ENCODE peak calls at places on chromosome X, in eight cellular contexts. L is pancreas, K is Karpas-422, A is BE2C, B is tibial artery, O is astrocyte, H is endothelial cell of umbilical vein, X is mesendoderm. V is an unnamed sample. For H3K4me1, the result is how much of the 10 kb centered on the place peaks cover.

GRCh38 chrX:68685722-68686683 is 38.5 kb downstream of the STARD8 start:
- DNase-seq in L (peak), K (no peak), A (peak), B (no peak), O (peak), H (peak), X (peak), V (no peak)

GRCh38 chrX:148555101-148555500 is 54.7 kb downstream of the AFF2 start:
- DNase-seq in L (no peak), K (no peak), A (no peak), B (no peak), O (no peak), H (no peak), X (no peak), V (no peak)

GRCh38 chrX:40081679-40082068 is 16.1 kb downstream of the BCOR start:
- DNase-seq in L (no peak), K (no peak), A (no peak), B (no peak), O (no peak), H (no peak), X (no peak), V (no peak)

GRCh38 chrX:48971325-48972213 is at the start of gene KCND1:
- DNase-seq in L (no peak), K (no peak), A (peak), B (no peak), O (peak), H (peak), X (peak), V (peak)

GRCh38 chrX:103442536-103442901 is 66.2 kb downstream of the BEX3 start:
- DNase-seq in L (no peak), K (no peak), A (no peak), B (no peak), O (peak), H (peak), X (no peak), V (no peak)

GRCh38 chrX:103362504-103362903 is 6.2 kb downstream of the TCEAL9 start:
- DNase-seq in L (no peak), K (no peak), A (no peak), B (no peak), O (peak), H (peak), X (peak), V (no peak)

GRCh38 chrX:152405561-152405960 is 45.6 kb downstream of the GABRA3 start:
- DNase-seq in L (no peak), K (no peak), A (no peak), B (no peak), O (peak), H (no peak), X (peak), V (no peak)

GRCh38 chrX:85930099-85930498 is 117.3 kb downstream of the CHM start:
- DNase-seq in L (no peak), K (no peak), A (no peak), B (no peak), O (no peak), H (no peak), X (peak), V (no peak)

GRCh38 chrX:1307626-1308340 is 28.8 kb upstream of the IL3RA start:
- DNase-seq in L (no peak), K (no peak), A (no peak), B (no peak), O (no peak), H (no peak), X (no peak), V (no peak)

GRCh38 chrX:154098551-154098950 is 1.0 kb upstream of the MECP2 start:
- DNase-seq in L (no peak), K (no peak), A (no peak), B (no peak), O (no peak), H (no peak), X (no peak), V (no peak)

GRCh38 chrX:135384161-135384836 is 37.4 kb upstream of the SMIM10L2A start:
- DNase-seq in L (no peak), K (no peak), A (no peak), B (no peak), O (no peak), H (no peak), X (peak), V (no peak)

GRCh38 chrX:12372111-12372510 is 233.8 kb downstream of the FRMPD4 start:
- DNase-seq in L (no peak), K (no peak), A (no peak), B (no peak), O (peak), H (no peak), X (peak), V (no peak)

GRCh38 chrX:103254171-103254824 is 657 bp downstream of the TCEAL8 start:
- DNase-seq in L (peak), K (peak), A (peak), B (peak), O (peak), H (peak), X (peak), V (peak)

GRCh38 chrX:46317158-46317557 is 228.1 kb downstream of the ZNF674 start:
- DNase-seq in L (no peak), K (no peak), A (no peak), B (no peak), O (no peak), H (peak), X (peak), V (no peak)

GRCh38 chrX:148567229-148567628 is 66.8 kb downstream of the AFF2 start:
- DNase-seq in L (no peak), K (no peak), A (no peak), B (no peak), O (peak), H (no peak), X (peak), V (no peak)

GRCh38 chrX:74246524-74246923 is 57.5 kb upstream of the ZCCHC13 start:
- DNase-seq in L (no peak), K (no peak), A (no peak), B (no peak), O (no peak), H (no peak), X (no peak), V (no peak)

GRCh38 chrX:49111846-49112245 is 11.7 kb downstream of the GPKOW start:
- DNase-seq in L (no peak), K (no peak), A (no peak), B (no peak), O (no peak), H (no peak), X (no peak), V (no peak)

GRCh38 chrX:28591542-28591941 is 4.3 kb downstream of the IL1RAPL1 start:
- DNase-seq in L (no peak), K (no peak), A (no peak), B (no peak), O (no peak), H (peak), X (no peak), V (no peak)

GRCh38 chrX:155148724-155149537 is 67.3 kb upstream of the VBP1 start:
- DNase-seq in L (no peak), K (peak), A (no peak), B (no peak), O (no peak), H (peak), X (peak), V (peak)

GRCh38 chrX:152905081-152905420 is 7.2 kb downstream of the ZNF185 start:
- DNase-seq in L (peak), K (no peak), A (peak), B (no peak), O (no peak), H (no peak), X (no peak), V (no peak)

GRCh38 chrX:118228456-118228855 is 111.8 kb upstream of the KLHL13 start:
- DNase-seq in L (no peak), K (no peak), A (no peak), B (no peak), O (no peak), H (peak), X (no peak), V (no peak)

GRCh38 chrX:150544835-150545790 is 23.3 kb upstream of the MTM1 start:
- DNase-seq in L (no peak), K (no peak), A (no peak), B (no peak), O (no peak), H (peak), X (no peak), V (no peak)

GRCh38 chrX:143635915-143636314 is at the start of gene SLITRK4:
- DNase-seq in L (no peak), K (no peak), A (no peak), B (no peak), O (no peak), H (no peak), X (peak), V (no peak)

GRCh38 chrX:100410083-100410590 is at the start of gene PCDH19:
- DNase-seq in L (peak), K (no peak), A (peak), B (no peak), O (peak), H (peak), X (peak), V (peak)

GRCh38 chrX:35682481-35682880 is 115.7 kb upstream of the MAGEB16 start:
- DNase-seq in L (no peak), K (no peak), A (no peak), B (no peak), O (no peak), H (no peak), X (no peak), V (no peak)

GRCh38 chrX:135543924-135544323 is 23.5 kb downstream of the INTS6L start:
- DNase-seq in L (no peak), K (peak), A (no peak), B (no peak), O (no peak), H (no peak), X (peak), V (peak)

GRCh38 chrX:150984164-150984824 is 1.2 kb downstream of the HMGB3 start:
- DNase-seq in L (no peak), K (no peak), A (peak), B (no peak), O (no peak), H (no peak), X (no peak), V (no peak)

GRCh38 chrX:74492720-74493201 is 71.5 kb downstream of the SLC16A2 start:
- DNase-seq in L (no peak), K (peak), A (peak), B (no peak), O (no peak), H (no peak), X (peak), V (no peak)

GRCh38 chrX:13598877-13599276 is 29.5 kb downstream of the EGFL6 start:
- DNase-seq in L (no peak), K (peak), A (no peak), B (no peak), O (no peak), H (peak), X (peak), V (no peak)

GRCh38 chrX:78650906-78651437 is 8.2 kb downstream of the RTL3 start:
- DNase-seq in L (no peak), K (no peak), A (no peak), B (no peak), O (peak), H (no peak), X (no peak), V (no peak)

GRCh38 chrX:34764842-34765241 is 107.8 kb upstream of the TMEM47 start:
- DNase-seq in L (no peak), K (no peak), A (no peak), B (no peak), O (no peak), H (no peak), X (peak), V (no peak)

GRCh38 chrX:120308959-120309872 is 2.0 kb downstream of the TMEM255A start:
- DNase-seq in L (peak), K (no peak), A (peak), B (peak), O (peak), H (peak), X (peak), V (peak)

GRCh38 chrX:147912093-147912801 is 528 bp downstream of the FMR1 start:
- DNase-seq in L (peak), K (peak), A (peak), B (peak), O (peak), H (peak), X (peak), V (peak)

DNA sequence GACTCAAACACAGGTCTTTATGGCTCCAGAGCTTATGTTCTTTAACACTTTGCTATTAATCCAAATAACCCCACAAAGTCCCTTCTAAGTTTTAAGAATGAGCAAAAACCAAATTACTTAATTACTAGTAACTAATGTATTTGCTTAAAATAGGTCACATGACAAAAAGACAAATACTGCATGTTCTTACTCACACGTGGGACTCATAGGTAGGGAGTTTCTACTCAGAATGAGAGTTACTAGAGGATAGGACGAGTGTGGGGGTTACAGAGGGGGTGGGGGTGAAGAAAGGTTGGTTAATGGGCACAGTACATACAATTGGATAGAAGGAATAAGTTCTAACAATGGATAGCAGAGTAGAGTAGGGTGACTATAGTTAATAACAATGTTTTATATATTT is 5.8 kb downstream of the RPS6KA3 start:
- DNase-seq in L (no peak), K (peak), A (no peak), B (no peak), O (no peak), H (no peak), X (no peak), V (no peak)
- H3K4me1 ChIP-seq in L (under half), K (under half), A (under half), B (under half), O (under half), H (under half), X (under half), V (under half)

GRCh38 chrX:37846141-37846540 is 1.2 kb downstream of the DYNLT3 start:
- DNase-seq in L (no peak), K (no peak), A (no peak), B (no peak), O (peak), H (peak), X (no peak), V (no peak)
- H3K4me3 ChIP-seq in L (no peak), K (peak), A (no peak), B (peak), O (peak), H (no peak), X (no peak), V (no peak)

DNA sequence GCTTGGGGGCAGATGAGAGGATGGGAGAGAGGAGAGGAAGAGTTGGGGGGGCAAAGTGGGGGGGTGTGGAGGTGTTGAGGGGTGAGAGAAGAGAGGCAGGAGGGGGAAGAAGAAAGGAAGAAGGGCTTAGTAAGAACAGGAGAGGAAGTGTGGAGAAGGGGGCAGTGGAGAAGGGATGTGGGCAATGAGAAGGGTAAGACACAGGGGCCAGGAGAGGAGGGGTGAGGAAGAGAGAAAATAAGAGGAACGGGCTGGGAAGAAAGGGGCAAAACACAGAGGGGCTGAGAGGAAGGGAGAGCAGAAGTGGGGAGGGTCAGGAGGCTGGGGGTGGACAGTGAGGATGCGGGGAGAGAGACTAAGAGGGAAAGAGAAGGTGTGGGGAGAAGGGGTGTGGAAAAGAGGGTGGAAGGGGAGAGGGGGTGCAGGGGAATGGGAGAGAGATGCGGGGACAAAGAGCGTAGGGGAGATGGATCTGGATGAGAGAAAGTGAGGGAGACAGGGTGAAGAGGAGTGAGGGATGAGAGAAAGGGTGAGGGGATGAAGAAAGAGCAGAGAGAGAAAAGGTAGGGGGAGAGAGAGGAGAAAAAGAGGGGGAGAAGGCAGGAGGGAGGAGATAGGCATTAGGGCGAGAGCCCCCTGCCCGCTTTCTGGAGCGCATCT is 12.9 kb downstream of the SH3KBP1 start:
- DNase-seq in L (no peak), K (no peak), A (no peak), B (no peak), O (no peak), H (no peak), X (no peak), V (no peak)
- H3K4me1 ChIP-seq in L (under half), K (half or more), A (under half), B (under half), O (under half), H (under half), X (under half), V (under half)

GRCh38 chrX:134025986-134026731 is 40.8 kb upstream of the GPC3 start:
- DNase-seq in L (no peak), K (peak), A (no peak), B (no peak), O (no peak), H (no peak), X (peak), V (no peak)
- H3K4me3 ChIP-seq in L (no peak), K (no peak), A (no peak), B (peak), O (no peak), H (no peak), X (no peak), V (no peak)

GRCh38 chrX:23515028-23515427 is 152.3 kb upstream of the PRDX4 start:
- DNase-seq in L (peak), K (no peak), A (no peak), B (no peak), O (no peak), H (no peak), X (no peak), V (no peak)

GRCh38 chrX:23514082-23514481 is 153.2 kb upstream of the PRDX4 start:
- DNase-seq in L (no peak), K (no peak), A (no peak), B (no peak), O (no peak), H (no peak), X (no peak), V (no peak)

GRCh38 chrX:23509256-23509655 is 158.0 kb upstream of the PRDX4 start:
- DNase-seq in L (no peak), K (no peak), A (no peak), B (no peak), O (no peak), H (no peak), X (peak), V (no peak)

GRCh38 chrX:23511783-23512182 is 155.5 kb upstream of the PRDX4 start:
- DNase-seq in L (no peak), K (no peak), A (no peak), B (no peak), O (no peak), H (no peak), X (no peak), V (no peak)

GRCh38 chrX:23513121-23513520 is 154.2 kb upstream of the PRDX4 start:
- DNase-seq in L (no peak), K (no peak), A (no peak), B (no peak), O (no peak), H (no peak), X (peak), V (no peak)
- H3K4me1 ChIP-seq in L (under half), K (under half), A (under half), B (under half), O (under half), H (under half), X (under half), V (under half)

GRCh38 chrX:17380221-17380620 is 5.2 kb downstream of the NHS start:
- DNase-seq in L (no peak), K (no peak), A (no peak), B (no peak), O (no peak), H (no peak), X (no peak), V (no peak)

GRCh38 chrX:17377047-17377692 is 2.2 kb downstream of the NHS start:
- DNase-seq in L (no peak), K (no peak), A (peak), B (peak), O (peak), H (peak), X (peak), V (peak)

GRCh38 chrX:17376381-17377046 is 1.5 kb downstream of the NHS start:
- DNase-seq in L (no peak), K (no peak), A (no peak), B (peak), O (no peak), H (no peak), X (peak), V (peak)

GRCh38 chrX:17375631-17376380 is 806 bp downstream of the NHS start:
- DNase-seq in L (peak), K (no peak), A (peak), B (peak), O (no peak), H (peak), X (peak), V (no peak)

DNA sequence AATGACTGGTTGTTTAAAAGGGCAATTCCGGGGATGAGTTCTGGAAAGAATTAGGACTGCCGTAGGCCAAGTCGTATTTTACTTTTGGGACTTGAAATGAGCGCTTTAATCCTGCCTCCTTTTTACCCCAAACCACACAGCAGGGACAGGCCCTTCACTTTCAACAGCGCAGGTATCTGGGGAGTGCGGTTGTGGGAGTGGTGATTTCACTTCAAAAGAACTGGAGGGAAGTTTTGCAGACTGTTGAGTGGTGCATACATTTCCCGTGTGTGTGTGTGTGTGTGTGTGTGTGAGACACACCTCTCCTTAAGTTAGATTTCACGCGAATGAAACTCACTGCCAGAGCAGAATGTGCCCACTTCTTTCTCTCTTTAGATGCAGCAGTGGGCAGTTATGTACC is 2.8 kb downstream of the NHS start:
- DNase-seq in L (no peak), K (no peak), A (no peak), B (no peak), O (peak), H (no peak), X (peak), V (no peak)
- H3K4me3 ChIP-seq in L (no peak), K (no peak), A (peak), B (peak), O (peak), H (no peak), X (no peak), V (no peak)

GRCh38 chrX:25011589-25012432 is 4.0 kb downstream of the ARX start:
- DNase-seq in L (no peak), K (no peak), A (no peak), B (no peak), O (no peak), H (no peak), X (no peak), V (no peak)

GRCh38 chrX:25014366-25014838 is 1.4 kb downstream of the ARX start:
- DNase-seq in L (no peak), K (no peak), A (no peak), B (no peak), O (no peak), H (no peak), X (no peak), V (no peak)

GRCh38 chrX:25012433-25012735 is 3.4 kb downstream of the ARX start:
- DNase-seq in L (no peak), K (no peak), A (no peak), B (no peak), O (no peak), H (no peak), X (peak), V (no peak)

GRCh38 chrX:25013593-25014365 is 2.0 kb downstream of the ARX start:
- DNase-seq in L (no peak), K (peak), A (no peak), B (no peak), O (no peak), H (no peak), X (no peak), V (no peak)

GRCh38 chrX:25012793-25013592 is 2.8 kb downstream of the ARX start:
- DNase-seq in L (no peak), K (peak), A (no peak), B (no peak), O (no peak), H (no peak), X (no peak), V (no peak)
- H3K4me1 ChIP-seq in L (under half), K (under half), A (under half), B (under half), O (under half), H (under half), X (under half), V (under half)

GRCh38 chrX:51893931-51894696 is 691 bp downstream of the MAGED1 start:
- DNase-seq in L (no peak), K (peak), A (peak), B (peak), O (no peak), H (peak), X (peak), V (peak)
- H3K4me3 ChIP-seq in L (peak), K (peak), A (peak), B (peak), O (peak), H (peak), X (peak), V (peak)

GRCh38 chrX:132412208-132412607 is 76.6 kb downstream of the MBNL3 start:
- DNase-seq in L (no peak), K (no peak), A (no peak), B (no peak), O (no peak), H (no peak), X (peak), V (no peak)
- H3K4me1 ChIP-seq in L (under half), K (under half), A (under half), B (under half), O (under half), H (under half), X (under half), V (under half)